ENCODE peak calls at places on chromosomes 4 and X, in six cellular contexts. V, Z, Y, P, M and C are unnamed samples.

GRCh38 chr4:100913685-100914084 is 395.9 kb upstream of the EMCN start:
- DNase-seq in Y (no peak), M (no peak), P (no peak), Z (no peak), V (no peak), C (no peak)

GRCh38 chrX:39577976-39578962 is 519.5 kb downstream of the BCOR start:
- DNase-seq in P (no peak), Z (peak), M (no peak), Y (peak), V (no peak), C (no peak)

GRCh38 chr4:173777421-173777820 is 247.4 kb upstream of the HAND2 start:
- DNase-seq in V (no peak), Y (no peak), M (no peak), P (no peak), Z (no peak), C (no peak)

GRCh38 chrX:68710870-68711576 is 63.6 kb downstream of the STARD8 start:
- DNase-seq in V (peak), Y (no peak), P (no peak), Z (no peak), M (peak), C (peak)

GRCh38 chr4:879730-880079 is 52.4 kb downstream of the GAK start:
- DNase-seq in Z (peak), V (no peak), Y (no peak), M (no peak), P (no peak), C (no peak)

GRCh38 chr4:139711461-139711860 is 45.8 kb downstream of the MGST2 start:
- DNase-seq in M (no peak), Y (no peak), P (no peak), V (no peak), Z (no peak), C (no peak)

GRCh38 chr4:148054275-148054674 is 322.4 kb downstream of the ARHGAP10 start:
- DNase-seq in P (no peak), Y (no peak), M (no peak), V (no peak), Z (peak), C (no peak)

GRCh38 chr4:47418147-47418546 is 45.4 kb downstream of the COMMD8 start:
- DNase-seq in Z (no peak), P (no peak), V (no peak), Y (no peak), M (no peak), C (no peak)

GRCh38 chr4:8405516-8405875 is 35.0 kb downstream of the ACOX3 start:
- DNase-seq in Y (no peak), Z (no peak), M (no peak), V (no peak), P (no peak), C (no peak)

GRCh38 chr4:123776267-123776666 is 379.7 kb downstream of the SPRY1 start:
- DNase-seq in Z (no peak), P (no peak), M (no peak), V (no peak), Y (no peak), C (no peak)

GRCh38 chrX:42385730-42386129 is 392.2 kb downstream of the PPP1R2C start:
- DNase-seq in V (peak), Y (no peak), P (no peak), M (no peak), Z (no peak), C (no peak)

GRCh38 chr4:47809654-47810203 is 28.1 kb downstream of the CORIN start:
- DNase-seq in Y (no peak), M (no peak), P (no peak), V (no peak), Z (no peak), C (no peak)

GRCh38 chr4:6426571-6427438 is 45.6 kb downstream of the PPP2R2C start:
- DNase-seq in Y (no peak), V (no peak), P (no peak), M (no peak), Z (no peak), C (no peak)

GRCh38 chrX:20218809-20219505 is 47.8 kb downstream of the RPS6KA3 start:
- DNase-seq in M (peak), P (no peak), Y (no peak), V (no peak), Z (no peak), C (no peak)

GRCh38 chr4:89994176-89994873 is 99.7 kb downstream of the MMRN1 start:
- DNase-seq in P (no peak), M (no peak), Z (no peak), V (no peak), Y (no peak), C (no peak)

GRCh38 chr4:184453402-184454160 is 20.8 kb downstream of the IRF2 start:
- DNase-seq in P (no peak), V (no peak), M (no peak), Z (peak), Y (no peak), C (no peak)